ENCODE peak calls at places on chromosomes 3 and 15, in seven cellular contexts. I is K562, C is IMR-90, Q is H1, Y is GM12878, Z is HCT116, T is HepG2. X is an unnamed sample.

GRCh38 chr3:127729556-127730056 is 56.9 kb downstream of the ABTB1 start:
- DNase-seq in I (peak), C (peak), Q (no peak), Y (no peak), Z (no peak), T (no peak), X (no peak)

GRCh38 chr3:159634414-159634813 is 354.2 kb upstream of the IL12A start:
- DNase-seq in I (no peak), C (peak), Q (no peak), Y (no peak), Z (no peak), T (no peak), X (peak)

GRCh38 chr15:56918907-56919707 is 663 bp downstream of the TCF12 start:
- DNase-seq in I (peak), C (peak), Q (peak), Y (no peak), Z (no peak), T (peak), X (peak)

GRCh38 chr3:64299206-64299605 is 73.9 kb upstream of the PRICKLE2 start:
- DNase-seq in I (no peak), C (peak), Q (no peak), Y (no peak), Z (no peak), T (no peak), X (no peak)

GRCh38 chr3:195836736-195837135 is 25.0 kb upstream of the MUC4 start:
- DNase-seq in I (no peak), C (no peak), Q (no peak), Y (no peak), Z (no peak), T (no peak), X (no peak)

GRCh38 chr3:132342183-132342582 is 25.0 kb downstream of the ACP3 start:
- DNase-seq in I (no peak), C (no peak), Q (no peak), Y (no peak), Z (no peak), T (no peak), X (peak)

GRCh38 chr3:128775906-128776542 is 50.0 kb downstream of the RAB7A start:
- DNase-seq in I (no peak), C (no peak), Q (no peak), Y (no peak), Z (no peak), T (no peak), X (no peak)

GRCh38 chr3:116064646-116065045 is 380.6 kb downstream of the LSAMP start:
- DNase-seq in I (no peak), C (peak), Q (no peak), Y (no peak), Z (no peak), T (no peak), X (no peak)

GRCh38 chr3:136414476-136414875 is 164.3 kb downstream of the PCCB start:
- DNase-seq in I (no peak), C (peak), Q (no peak), Y (no peak), Z (no peak), T (no peak), X (no peak)

GRCh38 chr3:177830411-177830849 is 633.1 kb upstream of the TBL1XR1 start:
- DNase-seq in I (no peak), C (peak), Q (no peak), Y (no peak), Z (no peak), T (no peak), X (no peak)

GRCh38 chr15:39115379-39116057 is 465.4 kb upstream of the THBS1 start:
- DNase-seq in I (no peak), C (no peak), Q (no peak), Y (no peak), Z (no peak), T (no peak), X (no peak)

GRCh38 chr3:167895684-167896083 is 160.2 kb downstream of the SERPINI1 start:
- DNase-seq in I (no peak), C (no peak), Q (no peak), Y (no peak), Z (no peak), T (no peak), X (no peak)

GRCh38 chr15:53328341-53328740 is 431.1 kb downstream of the WDR72 start:
- DNase-seq in I (no peak), C (no peak), Q (no peak), Y (no peak), Z (no peak), T (no peak), X (no peak)

GRCh38 chr3:166446291-166446690 is 609.1 kb upstream of the BCHE start:
- DNase-seq in I (no peak), C (peak), Q (no peak), Y (no peak), Z (no peak), T (no peak), X (no peak)

GRCh38 chr15:69468241-69469121 is 15.9 kb downstream of the RPLP1 start:
- DNase-seq in I (peak), C (peak), Q (peak), Y (no peak), Z (no peak), T (no peak), X (no peak)

GRCh38 chr3:184160456-184160855 is 5.3 kb downstream of the DVL3 start:
- DNase-seq in I (peak), C (peak), Q (no peak), Y (no peak), Z (no peak), T (no peak), X (no peak)

GRCh38 chr3:182644800-182645433 is 148.4 kb upstream of the ATP11B start:
- DNase-seq in I (no peak), C (no peak), Q (no peak), Y (no peak), Z (no peak), T (no peak), X (no peak)

GRCh38 chr3:183584246-183584913 is 28.9 kb upstream of the KLHL6 start:
- DNase-seq in I (peak), C (peak), Q (no peak), Y (no peak), Z (no peak), T (no peak), X (no peak)

GRCh38 chr3:126317029-126317996 is 39.9 kb downstream of the KLF15 start:
- DNase-seq in I (no peak), C (no peak), Q (no peak), Y (no peak), Z (no peak), T (no peak), X (no peak)

GRCh38 chr3:69770219-69770618 is 31.0 kb downstream of the MITF start:
- DNase-seq in I (no peak), C (peak), Q (no peak), Y (no peak), Z (no peak), T (no peak), X (no peak)

GRCh38 chr15:77420610-77421369 is at the start of gene HMG20A:
- DNase-seq in I (peak), C (peak), Q (peak), Y (peak), Z (peak), T (peak), X (peak)

GRCh38 chr15:98792117-98792516 is 143.8 kb downstream of the IGF1R start:
- DNase-seq in I (no peak), C (no peak), Q (no peak), Y (no peak), Z (no peak), T (no peak), X (no peak)

GRCh38 chr3:55461896-55462295 is 25.2 kb downstream of the WNT5A start:
- DNase-seq in I (no peak), C (peak), Q (peak), Y (no peak), Z (no peak), T (no peak), X (no peak)
- TF ChIP-seq CEBPB in I (no peak), C (no peak), Q (no peak), Y (no peak), Z (no peak), T (no peak), X (no peak)

DNA sequence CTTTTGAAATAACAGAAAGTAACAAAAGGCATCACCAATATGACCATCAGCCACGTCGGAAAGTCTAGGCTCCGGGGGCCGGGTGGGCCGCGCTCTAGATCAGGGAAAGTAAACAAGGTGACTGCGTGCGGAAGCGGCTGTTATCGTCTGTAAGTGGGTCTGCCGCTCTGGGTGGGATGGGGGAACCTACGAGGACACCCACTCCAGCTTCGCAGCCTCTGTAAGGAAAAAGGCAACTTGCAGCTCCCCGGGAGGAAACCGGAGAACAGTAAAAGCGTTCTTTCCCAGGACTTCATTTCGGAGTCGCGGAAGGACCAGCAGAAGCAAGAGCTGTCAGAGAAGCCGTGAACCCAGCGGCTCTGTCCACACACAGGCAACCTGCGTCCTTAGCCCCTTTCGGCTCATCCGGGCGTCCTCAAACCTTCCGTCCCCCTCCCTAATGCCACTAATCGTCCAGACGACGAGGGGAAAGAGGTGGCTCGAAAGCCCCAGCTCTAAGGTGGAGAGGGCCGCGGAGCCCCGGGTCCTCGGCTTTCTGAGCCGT is 457 bp downstream of the XRN1 start:
- DNase-seq in I (peak), C (peak), Q (no peak), Y (no peak), Z (peak), T (peak), X (peak)
- TF ChIP-seq CEBPB in I (no peak), C (no peak), Q (no peak), Y (no peak), Z (no peak), T (no peak), X (no peak)

GRCh38 chr3:187957209-187957981 is 196.6 kb upstream of the LPP start:
- DNase-seq in I (no peak), C (no peak), Q (no peak), Y (no peak), Z (no peak), T (no peak), X (no peak)

GRCh38 chr3:187955076-187955952 is 198.6 kb upstream of the LPP start:
- DNase-seq in I (no peak), C (peak), Q (no peak), Y (no peak), Z (no peak), T (peak), X (peak)

GRCh38 chr3:187960820-187961219 is 193.1 kb upstream of the LPP start:
- DNase-seq in I (no peak), C (peak), Q (no peak), Y (no peak), Z (no peak), T (no peak), X (no peak)

GRCh38 chr3:187961366-187961765 is 192.6 kb upstream of the LPP start:
- DNase-seq in I (no peak), C (no peak), Q (no peak), Y (no peak), Z (no peak), T (no peak), X (no peak)

GRCh38 chr3:187958432-187959003 is 195.4 kb upstream of the LPP start:
- DNase-seq in I (no peak), C (no peak), Q (no peak), Y (no peak), Z (no peak), T (no peak), X (no peak)
- TF ChIP-seq CEBPB in I (no peak), C (no peak), Q (no peak), Y (no peak), Z (no peak), T (no peak), X (no peak)

GRCh38 chr3:106795553-106795952 is 581.7 kb upstream of the CCDC54 start:
- DNase-seq in I (no peak), C (no peak), Q (no peak), Y (no peak), Z (no peak), T (no peak), X (no peak)
- TF ChIP-seq CEBPB in I (no peak), C (no peak), Q (no peak), Y (no peak), Z (no peak), T (no peak), X (no peak)

DNA sequence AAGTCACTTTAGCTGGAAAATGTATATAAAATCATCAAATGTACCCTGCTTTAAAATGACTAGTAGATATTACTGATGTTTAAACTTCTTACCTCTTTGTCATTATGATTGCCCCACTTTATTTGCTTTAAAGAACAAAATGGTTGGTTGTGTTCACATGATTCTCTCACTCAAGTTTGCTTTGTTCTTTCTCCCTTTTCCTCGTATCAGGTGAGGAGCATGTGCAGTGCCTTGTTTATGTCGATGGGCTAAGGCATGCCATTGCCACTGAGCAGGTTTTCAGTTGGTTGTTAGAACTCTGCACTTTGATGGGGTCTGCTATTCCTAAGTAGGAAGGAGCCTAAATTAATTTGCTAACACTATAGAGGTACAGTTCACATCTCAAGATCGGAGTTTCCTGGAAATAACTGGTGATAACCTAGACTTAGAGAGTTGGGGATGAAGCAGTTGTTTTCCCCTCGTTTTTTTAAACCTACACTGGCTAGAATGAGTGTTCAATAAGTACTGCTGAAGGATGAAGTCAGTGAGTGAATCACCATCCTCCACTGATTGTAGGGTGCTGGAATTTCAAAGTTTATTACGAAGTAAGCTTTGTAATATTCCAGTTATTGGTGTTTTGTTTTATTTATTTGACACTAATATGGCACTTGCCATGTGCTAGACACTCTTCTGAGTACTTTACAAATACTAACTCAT is 5.5 kb downstream of the MAP2K5 start:
- DNase-seq in I (no peak), C (peak), Q (no peak), Y (no peak), Z (no peak), T (no peak), X (no peak)
- TF ChIP-seq CEBPB in I (no peak), C (no peak), Q (no peak), Y (no peak), Z (no peak), T (no peak), X (no peak)

X was measured in A549.